ENCODE peak calls at places on chromosomes 2 and 18, in six cellular contexts. Q is heart right ventricle, U is astrocyte, Z is GM23338, F is A549, G is tibial artery. M is an unnamed sample.

GRCh38 chr2:157257312-157258252 is at the start of gene GALNT5:
- DNase-seq in Z (peak; percentile 41), G (no peak), F (peak; percentile 3), Q (peak; percentile 4), U (peak; percentile 74), M (no peak)

GRCh38 chr2:112480540-112481049 is 1.4 kb upstream of the TTL start:
- DNase-seq in F (peak; percentile 71), G (no peak), Z (peak; percentile 36), U (no peak), Q (no peak), M (no peak)

GRCh38 chr2:177617849-177618248 is 225.3 kb downstream of the AGPS start:
- DNase-seq in Z (no peak), G (no peak), U (no peak), F (no peak), Q (no peak), M (no peak)

GRCh38 chr2:10301946-10302478 is 692 bp upstream of the HPCAL1 start:
- DNase-seq in G (no peak), Q (no peak), F (no peak), U (no peak), Z (peak; percentile 37), M (no peak)

GRCh38 chr2:23445450-23445868 is 60.5 kb downstream of the KLHL29 start:
- DNase-seq in U (peak; percentile 79), Z (no peak), Q (no peak), F (no peak), G (no peak), M (peak; percentile 79)

GRCh38 chr2:150127995-150128394 is 359.5 kb downstream of the RND3 start:
- DNase-seq in Q (no peak), U (peak; percentile 71), G (no peak), Z (no peak), F (no peak), M (no peak)

GRCh38 chr2:70541481-70542020 is 12.1 kb downstream of the TGFA start:
- DNase-seq in U (peak; percentile 42), F (no peak), G (no peak), Z (peak; percentile 28), Q (no peak), M (no peak)

GRCh38 chr2:45851576-45852304 is 200.3 kb downstream of the PRKCE start:
- DNase-seq in U (peak; percentile 79), Q (no peak), F (peak; percentile 15), G (no peak), Z (no peak), M (peak; percentile 69)

GRCh38 chr2:68909793-68910674 is 38.8 kb upstream of the BMP10 start:
- DNase-seq in G (peak; percentile 78), Z (peak; percentile 89), F (peak; percentile 60), U (peak; percentile 49), Q (peak; percentile 73), M (no peak)

GRCh38 chr18:34350778-34351177 is 126.1 kb upstream of the NOL4 start:
- DNase-seq in Q (no peak), U (no peak), F (no peak), G (no peak), Z (no peak), M (no peak)

GRCh38 chr2:20188851-20189250 is 36.1 kb downstream of the SDC1 start:
- DNase-seq in Q (no peak), U (no peak), G (no peak), F (no peak), Z (peak; percentile 50), M (no peak)

GRCh38 chr18:55546873-55547704 is 40.9 kb downstream of the TCF4 start:
- DNase-seq in Z (no peak), G (peak; percentile 22), Q (peak; percentile 26), F (no peak), U (peak; percentile 94), M (no peak)

GRCh38 chr18:8705941-8706544 is 687 bp downstream of the MTCL1 start:
- DNase-seq in F (no peak), G (no peak), Q (no peak), Z (peak; percentile 23), U (no peak), M (no peak)

GRCh38 chr2:235497096-235497495 is 3.3 kb downstream of the AGAP1 start:
- DNase-seq in G (no peak), F (no peak), Q (no peak), Z (no peak), U (no peak), M (no peak)

GRCh38 chr2:178478102-178478441 is 328 bp downstream of the FKBP7 start:
- DNase-seq in F (no peak), U (no peak), Q (no peak), Z (peak; percentile 21), G (no peak), M (no peak)

DNA sequence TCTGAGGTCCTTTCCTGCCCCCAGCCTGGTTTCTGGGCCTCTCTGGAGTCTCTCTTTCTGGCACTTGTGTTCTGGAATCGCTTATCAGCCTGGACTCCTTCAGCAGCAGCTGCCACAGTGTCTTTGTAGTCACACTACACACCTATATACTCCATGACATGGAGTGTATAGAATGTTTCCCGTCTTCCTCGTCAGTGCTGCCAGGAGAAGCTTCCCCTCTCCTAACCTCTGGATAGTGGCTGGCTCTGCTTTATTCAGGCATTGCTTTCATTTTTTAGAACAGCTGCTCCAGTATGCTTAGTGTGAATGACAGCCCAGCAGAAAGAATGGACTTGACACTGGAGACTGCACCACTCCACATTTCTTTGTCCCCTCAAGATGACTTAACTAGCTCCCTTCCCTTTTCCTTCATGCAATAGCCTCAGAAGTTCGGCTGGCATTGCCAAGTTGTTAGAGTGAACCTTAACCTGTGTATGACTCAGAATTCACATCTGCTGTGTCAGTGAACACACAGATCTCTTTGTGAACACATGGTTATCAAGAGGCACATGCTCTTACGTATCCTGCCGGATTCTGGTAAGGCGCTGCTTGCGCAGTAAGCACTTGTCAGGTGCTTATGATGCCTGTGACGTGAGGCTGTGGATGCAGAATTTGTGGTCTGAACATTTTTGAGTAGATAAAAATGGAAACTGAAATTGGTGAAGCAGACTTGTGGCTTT is 73.8 kb downstream of the NEDD4L start:
- DNase-seq in Q (no peak), F (peak; percentile 69), U (peak; percentile 98), G (no peak), Z (no peak), M (peak; percentile 71)
- H3K27ac ChIP-seq in Q (no peak overlapping the region), F (peak overlapping the region; percentile 62), U (no peak overlapping the region), G (no peak overlapping the region), Z (no peak overlapping the region), M (no peak overlapping the region)

GRCh38 chr2:72235497-72236413 is 88.1 kb upstream of the CYP26B1 start:
- DNase-seq in Z (no peak), G (no peak), U (no peak), Q (no peak), F (no peak), M (no peak)
- H3K27ac ChIP-seq in Z (no peak overlapping the region), G (no peak overlapping the region), U (no peak overlapping the region), Q (no peak overlapping the region), F (peak overlapping the region; percentile 29), M (peak overlapping the region; percentile 67)

DNA sequence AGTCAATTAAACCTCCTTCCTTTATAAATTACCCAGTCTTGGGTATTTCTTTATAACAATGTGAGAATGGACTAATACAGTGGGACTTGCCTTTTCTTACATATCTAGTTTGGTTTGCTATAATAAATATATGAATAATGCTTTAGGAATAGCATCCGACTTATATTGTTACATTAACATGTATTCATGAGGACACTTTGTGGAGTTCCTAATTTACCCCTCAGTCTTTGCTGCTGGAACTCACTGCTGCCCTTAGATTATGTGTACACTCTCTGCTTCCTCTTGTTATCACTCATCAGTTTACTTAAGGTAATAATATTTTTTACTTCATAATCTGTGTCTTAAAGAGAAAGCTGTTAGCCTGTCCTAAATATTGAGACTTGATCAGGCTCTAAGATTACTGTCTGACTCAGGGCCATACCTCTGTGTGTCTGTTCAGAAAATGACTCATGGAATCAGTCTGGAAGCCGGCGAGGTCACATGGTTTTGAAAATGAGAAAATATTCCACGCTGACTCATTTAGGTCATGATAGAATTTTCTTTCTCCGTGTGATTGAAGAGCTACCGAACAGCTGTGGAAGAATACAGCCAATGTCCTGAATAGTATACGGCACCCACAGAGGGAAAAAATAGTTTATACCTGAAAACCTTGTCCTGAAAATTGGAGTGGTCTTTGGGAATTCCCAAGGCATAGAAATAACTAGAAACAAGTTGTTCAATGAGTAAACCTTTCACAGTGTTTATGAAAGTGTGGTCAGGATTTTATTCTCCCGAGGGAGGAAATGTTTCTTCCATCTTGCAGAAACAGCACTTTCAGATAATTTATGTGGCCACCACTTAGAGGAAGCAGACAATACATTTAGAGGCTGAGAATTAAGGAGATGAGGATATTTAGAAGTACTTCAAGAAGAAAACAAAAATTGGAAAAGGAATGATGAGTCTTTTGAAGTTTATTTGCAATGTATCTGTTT is 156.4 kb downstream of the DSEL start:
- DNase-seq in G (peak; percentile 82), Q (peak; percentile 38), Z (no peak), F (peak; percentile 36), U (peak; percentile 93), M (peak; percentile 68)
- H3K27ac ChIP-seq in G (peak overlapping the region; percentile 80), Q (peak overlapping the region; percentile 59), Z (no peak overlapping the region), F (peak overlapping the region; percentile 68), U (peak overlapping the region; percentile 93), M (peak overlapping the region; percentile 50)

DNA sequence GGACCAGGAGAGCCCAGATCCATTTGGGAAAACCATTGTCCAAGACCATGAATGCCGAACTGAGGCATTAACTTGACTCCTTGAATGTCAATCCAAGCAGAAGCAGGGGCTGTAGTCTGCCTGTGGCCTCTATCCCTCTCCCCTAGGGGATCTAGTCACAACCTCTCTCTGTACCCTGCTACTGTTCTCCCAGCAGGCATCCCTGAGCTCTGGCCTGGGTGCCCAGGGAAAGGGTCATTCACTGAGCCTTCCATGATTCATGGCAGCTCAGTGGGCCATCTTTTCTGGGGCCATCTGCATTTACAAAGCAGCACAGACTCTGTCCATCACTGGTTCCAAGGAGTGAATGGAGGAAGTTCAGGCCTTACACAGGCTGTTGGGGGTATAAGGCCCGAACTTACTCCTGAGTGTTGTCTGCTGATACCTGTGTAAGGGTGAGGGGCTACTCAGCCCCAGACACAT is 151.8 kb downstream of the ZFP36L2 start:
- DNase-seq in U (no peak), F (no peak), G (no peak), Z (no peak), Q (no peak), M (no peak)
- H3K27ac ChIP-seq in U (peak overlapping the region; percentile 94), F (peak overlapping the region; percentile 86), G (peak overlapping the region; percentile 84), Z (no peak overlapping the region), Q (peak overlapping the region; percentile 95), M (peak overlapping the region; percentile 98)

M was measured in epithelial cell of prostate.